ENCODE peak calls at places on chromosomes 6 and 20, in four cellular contexts. U, C, H and Z are unnamed samples.

GRCh38 chr6:113529191-113529590 is 328.0 kb upstream of the MARCKS start:
- DNase-seq in C (peak; percentile 24), U (no peak), H (no peak), Z (no peak)

GRCh38 chr6:31270788-31271640 is 878 bp downstream of the HLA-C start:
- DNase-seq in C (peak; percentile 49), H (no peak), U (no peak), Z (no peak)

GRCh38 chr20:11880694-11881093 is 37.0 kb upstream of the BTBD3 start:
- DNase-seq in C (no peak), H (peak; percentile 24), U (no peak), Z (no peak)

GRCh38 chr6:133456934-133457333 is 215.8 kb downstream of the EYA4 start:
- DNase-seq in C (no peak), H (no peak), U (no peak), Z (no peak)

GRCh38 chr6:80003841-80004198 is 629 bp upstream of the TTK start:
- DNase-seq in H (no peak), C (peak; percentile 27), U (no peak), Z (no peak)

GRCh38 chr6:161407581-161407980 is 133.7 kb upstream of the AGPAT4 start:
- DNase-seq in C (no peak), H (peak; percentile 36), U (peak; percentile 23), Z (no peak)

GRCh38 chr6:129671442-129672344 is 38.3 kb downstream of the ARHGAP18 start:
- DNase-seq in H (peak; percentile 56), U (peak; percentile 89), C (no peak), Z (no peak)

GRCh38 chr6:143060806-143061596 is at the start of gene AIG1:
- DNase-seq in C (peak; percentile 93), U (no peak), H (no peak), Z (no peak)

GRCh38 chr20:55472704-55473103 is 532.6 kb downstream of the CBLN4 start:
- DNase-seq in U (no peak), C (no peak), H (peak; percentile 21), Z (no peak)

GRCh38 chr20:38452880-38453624 is 17.9 kb upstream of the SNHG17 start:
- DNase-seq in U (no peak), H (no peak), C (no peak), Z (no peak)

DNA sequence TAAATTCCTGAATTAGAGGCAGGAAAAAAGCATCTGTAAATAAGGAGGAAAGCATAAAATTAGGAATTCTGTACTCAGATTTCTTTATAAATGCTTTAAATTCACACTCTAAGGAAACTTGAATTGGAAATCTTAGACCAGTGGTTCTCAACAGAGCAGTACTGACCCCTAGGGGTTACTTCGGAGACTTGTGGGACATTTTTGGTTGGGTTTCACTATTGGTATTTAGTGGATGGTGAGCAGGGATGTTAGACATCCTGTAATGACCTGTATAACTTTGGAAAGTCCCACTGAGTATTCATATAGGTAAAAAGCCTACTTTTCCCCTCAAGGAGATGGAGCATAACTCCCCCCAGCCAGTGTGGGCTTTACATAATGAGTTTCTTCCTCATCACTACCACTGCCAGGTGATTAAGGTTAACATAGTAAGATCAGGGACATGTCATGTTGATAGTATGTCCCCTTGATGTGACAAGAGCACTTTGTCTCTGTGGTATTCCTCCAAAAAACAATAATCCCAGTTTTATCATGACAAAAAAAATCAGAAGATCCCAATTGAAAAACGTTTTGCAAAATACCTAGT is 31.0 kb downstream of the GLO1 start:
- DNase-seq in C (peak; percentile 68), H (peak; percentile 43), U (peak; percentile 55), Z (peak; percentile 43)
- TF ChIP-seq PBX3 in C (no peak), H (no peak), U (no peak), Z (no peak)

GRCh38 chr6:11430036-11430435 is 107.5 kb upstream of the TMEM170B start:
- DNase-seq in C (no peak), U (no peak), H (no peak), Z (no peak)
- TF ChIP-seq PBX3 in C (no peak), U (no peak), H (no peak), Z (no peak)

DNA sequence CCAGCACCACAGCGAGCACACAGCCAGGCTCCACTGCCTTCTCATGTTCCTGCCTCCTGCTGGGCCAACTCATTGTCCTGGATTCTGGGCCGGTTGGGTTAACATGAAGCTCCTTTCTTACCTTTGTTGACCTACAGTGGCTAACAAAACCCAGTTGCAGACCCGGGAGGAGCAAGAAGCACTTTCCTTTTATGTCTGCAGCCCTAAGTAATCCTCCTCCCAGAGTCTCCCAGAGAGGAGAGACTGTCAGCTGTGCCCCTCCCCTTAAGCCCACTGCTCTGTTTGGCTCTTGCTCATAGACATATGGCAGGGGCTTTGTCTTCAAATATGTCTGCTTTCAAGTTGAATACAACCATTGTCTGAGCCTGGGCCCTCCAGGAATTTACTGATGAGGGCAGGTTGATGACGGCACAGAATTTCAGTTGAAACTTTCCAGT is 55.2 kb downstream of the PSMB1 start:
- DNase-seq in U (no peak), H (no peak), C (no peak), Z (no peak)
- TF ChIP-seq PBX3 in U (no peak), H (no peak), C (no peak), Z (no peak)

GRCh38 chr20:33940701-33941100 is 53.0 kb upstream of the RALY start:
- DNase-seq in U (no peak), C (no peak), H (no peak), Z (no peak)
- TF ChIP-seq PBX3 in U (no peak), C (no peak), H (no peak), Z (no peak)

DNA sequence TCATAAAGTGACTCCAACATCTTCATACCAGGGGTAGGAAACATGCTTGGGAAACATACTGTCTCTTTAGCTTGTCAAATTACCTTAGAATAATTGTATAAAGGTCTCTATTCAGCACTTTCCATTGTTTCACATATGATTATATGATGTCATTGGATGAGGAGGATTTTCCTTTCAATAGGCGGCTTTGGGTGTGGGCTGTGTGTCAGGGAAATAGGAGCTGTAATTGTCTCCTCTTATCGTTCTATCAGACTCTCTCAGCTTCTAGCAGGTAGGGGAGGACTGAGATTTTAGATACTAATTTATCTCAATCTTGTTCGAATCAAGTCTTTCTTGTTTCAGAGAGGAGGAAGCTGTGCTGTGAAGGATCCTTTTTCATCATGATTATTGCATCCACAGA is 179.4 kb upstream of the OLIG3 start:
- DNase-seq in U (no peak), C (no peak), H (no peak), Z (no peak)
- TF ChIP-seq PBX3 in U (no peak), C (no peak), H (no peak), Z (no peak)

GRCh38 chr6:149032599-149033405 is 284.7 kb upstream of the TAB2 start:
- DNase-seq in C (peak; percentile 26), H (peak; percentile 98), U (peak; percentile 92), Z (peak; percentile 83)
- TF ChIP-seq PBX3 in C (peak; percentile 60), H (no peak), U (no peak), Z (no peak)

DNA sequence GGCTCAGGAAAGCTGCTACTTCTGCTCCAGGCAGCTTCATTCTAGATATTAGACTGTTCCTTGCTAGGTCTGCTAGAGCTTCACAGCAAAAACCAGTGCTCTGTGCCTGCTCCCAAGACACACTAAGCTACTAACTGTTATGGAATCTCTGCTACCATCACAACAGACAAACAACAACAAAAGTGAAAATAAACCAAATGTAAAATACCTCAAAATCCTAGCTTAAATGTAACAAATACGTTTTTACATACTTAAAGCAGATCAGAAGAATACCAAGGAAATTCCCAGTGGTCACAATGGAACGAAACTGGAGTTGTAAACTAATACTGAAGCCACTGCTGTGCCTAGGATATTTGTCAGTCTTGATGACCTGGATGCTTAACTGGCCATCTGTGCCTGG is 84.6 kb upstream of the EZR start:
- DNase-seq in C (no peak), H (no peak), U (no peak), Z (no peak)
- TF ChIP-seq PBX3 in C (no peak), H (no peak), U (no peak), Z (no peak)